ENCODE peak calls at places on chromosomes 6 and 20, in seven cellular contexts. I is body of pancreas, W is esophagus squamous epithelium, M is NB4, V is IMR-90, Y is adrenal gland, G is lower leg skin. U is an unnamed sample.

GRCh38 chr6:17427062-17427461 is 33.7 kb downstream of the CAP2 start:
- DNase-seq in I (no peak), W (no peak), M (no peak), V (no peak), Y (no peak), G (no peak), U (no peak)

GRCh38 chr6:6891949-6892461 is 215.8 kb upstream of the RREB1 start:
- DNase-seq in I (no peak), W (no peak), M (peak), V (no peak), Y (no peak), G (no peak), U (no peak)

GRCh38 chr20:54229566-54229965 is 21.7 kb downstream of the PFDN4 start:
- DNase-seq in I (no peak), W (no peak), M (no peak), V (no peak), Y (no peak), G (no peak), U (no peak)

GRCh38 chr6:136446579-136447182 is 103.5 kb downstream of the MAP7 start:
- DNase-seq in I (no peak), W (no peak), M (no peak), V (peak), Y (no peak), G (no peak), U (no peak)

GRCh38 chr6:26197736-26198625 is 110.8 kb downstream of the HFE start:
- DNase-seq in I (peak), W (no peak), M (peak), V (peak), Y (peak), G (no peak), U (no peak)

GRCh38 chr6:19929312-19929711 is 92.1 kb downstream of the ID4 start:
- DNase-seq in I (no peak), W (no peak), M (no peak), V (no peak), Y (no peak), G (no peak), U (no peak)

GRCh38 chr6:16698163-16698533 is 63.1 kb downstream of the ATXN1 start:
- DNase-seq in I (no peak), W (no peak), M (no peak), V (no peak), Y (no peak), G (no peak), U (no peak)

GRCh38 chr6:158660331-158660730 is 10.5 kb downstream of the SYTL3 start:
- DNase-seq in I (no peak), W (no peak), M (peak), V (no peak), Y (no peak), G (no peak), U (no peak)

GRCh38 chr20:46111028-46111835 is 6.9 kb upstream of the CD40 start:
- DNase-seq in I (no peak), W (no peak), M (no peak), V (no peak), Y (peak), G (no peak), U (peak)

GRCh38 chr6:1667012-1667804 is 57.5 kb downstream of the FOXC1 start:
- DNase-seq in I (no peak), W (no peak), M (no peak), V (peak), Y (no peak), G (no peak), U (no peak)

GRCh38 chr6:32664827-32665362 is 1.6 kb downstream of the HLA-DQB1 start:
- DNase-seq in I (peak), W (no peak), M (no peak), V (no peak), Y (peak), G (no peak), U (peak)

GRCh38 chr6:35486005-35486925 is 10.6 kb downstream of the TEAD3 start:
- DNase-seq in I (peak), W (no peak), M (peak), V (no peak), Y (no peak), G (peak), U (no peak)

GRCh38 chr6:16712250-16712930 is 48.9 kb downstream of the ATXN1 start:
- DNase-seq in I (no peak), W (no peak), M (peak), V (no peak), Y (no peak), G (no peak), U (no peak)

GRCh38 chr6:549901-550300 is 107.0 kb downstream of the HUS1B start:
- DNase-seq in I (no peak), W (no peak), M (no peak), V (no peak), Y (no peak), G (no peak), U (no peak)

GRCh38 chr6:130420911-130421310 is 55.1 kb downstream of the TMEM200A start:
- DNase-seq in I (no peak), W (no peak), M (no peak), V (no peak), Y (no peak), G (no peak), U (no peak)

GRCh38 chr20:47686545-47686944 is 98.7 kb downstream of the SULF2 start:
- DNase-seq in I (no peak), W (no peak), M (no peak), V (peak), Y (peak), G (no peak), U (no peak)

GRCh38 chr6:33384581-33385020 is 7.0 kb upstream of the KIFC1 start:
- DNase-seq in I (no peak), W (no peak), M (peak), V (peak), Y (no peak), G (no peak), U (no peak)

GRCh38 chr6:47147836-47148344 is 105.8 kb upstream of the ADGRF1 start:
- DNase-seq in I (no peak), W (no peak), M (no peak), V (no peak), Y (no peak), G (no peak), U (no peak)

GRCh38 chr20:63966172-63966943 is 3.4 kb downstream of the ZNF512B start:
- DNase-seq in I (no peak), W (no peak), M (no peak), V (no peak), Y (no peak), G (no peak), U (no peak)

GRCh38 chr6:39076086-39076992 is 27.8 kb downstream of the GLP1R start:
- DNase-seq in I (no peak), W (no peak), M (no peak), V (no peak), Y (peak), G (no peak), U (no peak)

GRCh38 chr20:49340161-49340966 is 62.5 kb upstream of the ZNFX1 start:
- DNase-seq in I (no peak), W (no peak), M (no peak), V (no peak), Y (no peak), G (no peak), U (no peak)

GRCh38 chr6:24910331-24910849 is 25.4 kb downstream of the RIPOR2 start:
- DNase-seq in I (no peak), W (no peak), M (no peak), V (no peak), Y (no peak), G (no peak), U (peak)

GRCh38 chr6:165636015-165636414 is 27.0 kb downstream of the PDE10A start:
- DNase-seq in I (no peak), W (no peak), M (no peak), V (peak), Y (no peak), G (no peak), U (no peak)

GRCh38 chr6:145396499-145396898 is 338.8 kb downstream of the EPM2A start:
- DNase-seq in I (no peak), W (no peak), M (no peak), V (no peak), Y (no peak), G (no peak), U (no peak)

GRCh38 chr20:36644713-36645109 is 1.3 kb downstream of the SLA2 start:
- DNase-seq in I (no peak), W (no peak), M (no peak), V (no peak), Y (no peak), G (no peak), U (no peak)

GRCh38 chr20:58144071-58144470 is 84.4 kb downstream of the ANKRD60 start:
- DNase-seq in I (no peak), W (no peak), M (no peak), V (no peak), Y (no peak), G (no peak), U (no peak)

GRCh38 chr6:109052852-109053251 is 41.8 kb downstream of the SESN1 start:
- DNase-seq in I (no peak), W (no peak), M (no peak), V (no peak), Y (no peak), G (no peak), U (no peak)

GRCh38 chr6:11263185-11263817 is 30.8 kb upstream of the NEDD9 start:
- DNase-seq in I (peak), W (no peak), M (no peak), V (peak), Y (peak), G (peak), U (peak)

GRCh38 chr6:41640436-41640835 is 2.2 kb downstream of the MDFI start:
- DNase-seq in I (no peak), W (no peak), M (peak), V (no peak), Y (no peak), G (no peak), U (no peak)

DNA sequence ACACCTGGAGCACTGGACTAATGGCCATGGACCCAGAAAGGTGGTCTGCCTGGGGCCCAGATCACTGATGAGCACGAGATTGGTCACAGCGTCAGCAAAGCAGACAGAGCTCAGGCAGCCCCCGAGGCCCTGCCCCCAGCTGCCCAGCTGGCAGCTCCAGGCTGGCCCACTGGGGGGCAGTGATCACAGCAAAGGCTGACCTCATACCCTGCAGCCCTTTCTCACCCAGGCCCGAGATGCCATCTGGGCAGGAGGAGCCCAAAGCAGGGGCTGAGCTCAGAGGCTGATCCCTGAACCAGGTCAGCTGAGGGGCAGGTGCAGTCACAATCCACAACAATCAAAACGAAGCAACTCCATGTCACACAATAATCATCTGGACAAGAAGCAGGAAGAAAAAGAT is 4.1 kb downstream of the MAP1LC3A start:
- DNase-seq in I (no peak), W (no peak), M (peak), V (peak), Y (no peak), G (no peak), U (no peak)
- TF ChIP-seq CTCF in I (no peak), W (no peak), M (peak), V (peak), Y (peak), G (no peak), U (peak)

GRCh38 chr6:139369568-139370046 is 4.8 kb downstream of the CITED2 start:
- DNase-seq in I (peak), W (no peak), M (peak), V (peak), Y (peak), G (no peak), U (no peak)
- TF ChIP-seq POLR2A in I (no peak), W (no peak), M (no peak), V (peak), Y (peak), G (no peak), U (no peak)

GRCh38 chr20:44861547-44862006 is 23.9 kb upstream of the YWHAB start:
- DNase-seq in I (peak), W (no peak), M (no peak), V (peak), Y (peak), G (peak), U (no peak)
- H3K4me3 ChIP-seq in I (no peak), W (no peak), M (no peak), V (no peak), Y (no peak), G (no peak), U (no peak)

GRCh38 chr6:79249136-79249535 is 14.7 kb upstream of the HMGN3 start:
- DNase-seq in I (no peak), W (no peak), M (no peak), V (no peak), Y (no peak), G (no peak), U (no peak)

GRCh38 chr6:79246891-79247290 is 12.4 kb upstream of the HMGN3 start:
- DNase-seq in I (no peak), W (no peak), M (no peak), V (no peak), Y (no peak), G (no peak), U (no peak)

GRCh38 chr6:79250559-79250958 is 16.1 kb upstream of the HMGN3 start:
- DNase-seq in I (no peak), W (no peak), M (no peak), V (no peak), Y (no peak), G (no peak), U (no peak)

GRCh38 chr6:79250107-79250514 is 15.6 kb upstream of the HMGN3 start:
- DNase-seq in I (no peak), W (no peak), M (peak), V (no peak), Y (no peak), G (no peak), U (no peak)
- TF ChIP-seq CTCF in I (no peak), W (no peak), M (peak), V (peak), Y (no peak), G (no peak), U (peak)

GRCh38 chr6:2988426-2989331 is 11.0 kb upstream of the NQO2 start:
- DNase-seq in I (peak), W (peak), M (peak), V (peak), Y (peak), G (peak), U (peak)
- TF ChIP-seq POLR2A in I (peak), W (peak), M (peak), V (peak), Y (peak), G (no peak), U (peak)

GRCh38 chr20:1386323-1386722 is 6.5 kb downstream of the FKBP1A start:
- DNase-seq in I (no peak), W (no peak), M (no peak), V (no peak), Y (no peak), G (no peak), U (no peak)
- H3K4me3 ChIP-seq in I (no peak), W (no peak), M (no peak), V (no peak), Y (no peak), G (no peak), U (no peak)